ENCODE peak calls at places on chromosome 2, in four cellular contexts. T is K562, U is SK-N-SH, Y is GM12891. M is an unnamed sample.

GRCh38 chr2:86240251-86240650 is 41.0 kb downstream of the MRPL35 start:
- DNase-seq in T (no peak), U (no peak), Y (no peak), M (no peak)

GRCh38 chr2:240142859-240143258 is 2.4 kb upstream of the OTOS start:
- DNase-seq in T (no peak), U (no peak), Y (no peak), M (no peak)

GRCh38 chr2:3535794-3536681 is 16.7 kb upstream of the ADI1 start:
- DNase-seq in T (peak; percentile 71), U (peak; percentile 37), Y (peak; percentile 54), M (no peak)

GRCh38 chr2:198383392-198383791 is 579.0 kb downstream of the PLCL1 start:
- DNase-seq in T (no peak), U (no peak), Y (no peak), M (no peak)

GRCh38 chr2:228401065-228401912 is 219.8 kb upstream of the SPHKAP start:
- DNase-seq in T (peak; percentile 0), U (no peak), Y (no peak), M (no peak)

GRCh38 chr2:203893386-203893785 is 25.8 kb downstream of the CTLA4 start:
- DNase-seq in T (no peak), U (no peak), Y (no peak), M (no peak)

GRCh38 chr2:120261387-120262006 is 8.8 kb downstream of the RALB start:
- DNase-seq in T (no peak), U (no peak), Y (no peak), M (no peak)

GRCh38 chr2:172677363-172677762 is 58.3 kb upstream of the RAPGEF4 start:
- DNase-seq in T (no peak), U (no peak), Y (no peak), M (no peak)

DNA sequence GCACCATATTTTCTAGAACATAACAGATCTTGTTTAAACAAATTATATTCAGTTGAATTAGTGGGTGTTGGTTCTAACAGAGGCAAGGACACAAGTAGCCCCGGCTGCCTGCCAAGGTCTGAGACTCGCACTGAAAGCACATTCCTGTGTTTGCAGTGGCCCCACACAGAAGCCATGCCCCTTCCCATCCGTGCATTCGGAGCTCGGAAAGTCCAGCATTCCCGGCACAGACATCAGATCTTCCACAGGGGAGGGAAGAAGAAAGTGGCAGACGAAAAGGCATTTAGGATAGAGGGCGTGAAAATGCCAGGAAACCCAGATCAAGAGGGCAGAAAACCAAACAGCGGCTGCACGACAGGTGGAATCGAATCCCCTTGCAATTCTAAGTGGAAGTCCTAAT is 105.4 kb upstream of the ASB18 start:
- DNase-seq in T (no peak), U (no peak), Y (no peak), M (no peak)
- TF ChIP-seq TAF1 in T (no peak), U (no peak), Y (no peak), M (no peak)

GRCh38 chr2:133457862-133458261 is 110.4 kb downstream of the NCKAP5 start:
- DNase-seq in T (no peak), U (no peak), Y (no peak), M (no peak)
- TF ChIP-seq TAF1 in T (no peak), U (no peak), Y (no peak), M (no peak)

GRCh38 chr2:222982909-222983265 is 69.1 kb upstream of the KCNE4 start:
- DNase-seq in T (no peak), U (no peak), Y (no peak), M (no peak)

GRCh38 chr2:222978850-222979249 is 73.1 kb upstream of the KCNE4 start:
- DNase-seq in T (no peak), U (no peak), Y (no peak), M (no peak)

GRCh38 chr2:222979484-222979883 is 72.5 kb upstream of the KCNE4 start:
- DNase-seq in T (no peak), U (no peak), Y (no peak), M (no peak)

GRCh38 chr2:222977121-222977520 is 74.9 kb upstream of the KCNE4 start:
- DNase-seq in T (no peak), U (no peak), Y (no peak), M (no peak)

DNA sequence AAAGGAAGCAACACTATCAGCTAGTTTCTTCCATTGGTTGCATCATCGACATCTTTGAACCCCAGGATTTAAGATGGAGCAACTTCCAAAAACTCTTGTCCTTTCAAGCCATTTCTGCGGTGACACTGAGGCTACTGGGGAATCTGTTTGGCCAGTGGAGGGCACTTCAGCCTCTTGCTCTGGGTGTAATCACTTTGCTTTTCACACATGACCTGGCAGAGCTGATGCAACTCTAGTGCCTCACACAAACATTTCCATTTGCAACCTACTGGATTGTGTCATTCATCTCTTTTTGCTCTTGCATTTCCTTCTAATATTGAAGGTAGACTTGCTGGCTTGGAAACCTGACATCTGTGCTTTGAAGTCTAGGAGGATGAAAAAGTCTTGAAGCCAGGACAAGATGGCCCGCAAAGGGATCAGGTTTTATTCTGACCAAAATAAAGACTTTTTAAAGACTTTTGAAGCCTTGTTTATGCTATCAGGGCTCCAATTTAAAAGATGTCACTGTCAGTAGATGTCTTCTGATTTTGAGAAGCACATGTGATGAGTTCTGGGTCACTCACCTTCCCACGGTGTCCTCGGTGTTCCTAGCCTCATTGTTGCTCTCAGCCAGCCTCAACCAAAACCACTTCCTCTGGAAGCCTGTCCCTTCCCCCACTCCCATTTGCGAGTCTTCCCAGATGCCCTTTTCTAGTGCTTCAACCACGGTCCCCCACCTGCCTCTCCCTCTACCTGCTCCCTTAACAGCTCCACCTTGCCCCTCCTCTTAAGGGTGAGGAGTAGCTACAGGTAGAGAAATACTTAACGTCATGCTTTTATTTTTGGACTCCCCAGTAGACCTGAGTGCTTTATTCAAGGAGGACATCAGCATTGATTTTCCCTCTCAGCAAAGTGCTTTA is 69.7 kb upstream of the KCNE4 start:
- DNase-seq in T (peak; percentile 56), U (peak; percentile 31), Y (no peak), M (no peak)
- TF ChIP-seq TAF1 in T (no peak), U (no peak), Y (no peak), M (no peak)

DNA sequence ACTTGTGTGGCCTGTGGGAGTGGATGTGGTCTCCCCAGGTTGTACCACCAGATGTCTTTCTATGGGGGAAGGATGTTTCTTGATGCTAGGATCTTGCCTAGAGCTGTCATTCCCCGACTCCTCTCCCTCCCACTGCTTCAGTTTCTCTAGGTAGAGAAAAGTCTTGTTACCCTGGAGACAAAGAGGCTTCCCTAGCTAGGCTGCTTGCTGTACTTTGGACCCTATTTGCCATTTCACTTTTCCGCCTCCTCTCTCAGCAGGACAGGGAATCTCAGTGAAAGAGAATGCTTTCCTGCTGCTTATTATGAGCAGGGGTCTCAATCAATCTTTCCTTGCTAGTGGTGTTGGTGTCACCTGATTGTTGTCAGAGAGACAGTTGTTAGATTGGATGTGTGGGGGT is 818.9 kb upstream of the GYPC start:
- DNase-seq in T (no peak), U (no peak), Y (no peak), M (no peak)
- TF ChIP-seq TAF1 in T (no peak), U (no peak), Y (no peak), M (no peak)